ENCODE peak calls at places on chromosomes 6 and 20, in six cellular contexts. H is ascending aorta; W is naive thymus-derived CD8-positive, alpha-beta T cell; F is stimulated activated naive B cell treated with anti-CD40 and anti-IgM and Interleukin-4, amounts not matched to agents 10 μg/mL and 1 μg/mL and 100 μg/mL, for 72 hours; A is stimulated activated CD8-positive, alpha-beta memory T cell treated with anti-CD3 and anti-CD28 coated beads, Interleukin-2, amount 100 ng/mL, for 1 hour; J is memory B cell. Q is an unnamed sample.

GRCh38 chr6:131660195-131660594 is 23.1 kb downstream of the ENPP3 start:
- DNase-seq in H (no peak), W (no peak), F (no peak), A (no peak), J (no peak), Q (no peak)

GRCh38 chr6:34151321-34152041 is 5.6 kb upstream of the GRM4 start:
- DNase-seq in H (no peak), W (no peak), F (no peak), A (no peak), J (no peak), Q (no peak)

GRCh38 chr20:47181056-47181862 is 175.2 kb downstream of the ZMYND8 start:
- DNase-seq in H (no peak), W (no peak), F (peak), A (no peak), J (no peak), Q (peak)

GRCh38 chr6:43635387-43636311 is at the start of gene MAD2L1BP:
- DNase-seq in H (peak), W (peak), F (peak), A (peak), J (peak), Q (peak)

GRCh38 chr6:18823782-18824386 is 436.7 kb downstream of the RNF144B start:
- DNase-seq in H (no peak), W (no peak), F (peak), A (no peak), J (no peak), Q (no peak)

GRCh38 chr20:37841991-37842390 is 60.9 kb upstream of the VSTM2L start:
- DNase-seq in H (no peak), W (no peak), F (no peak), A (no peak), J (no peak), Q (no peak)

GRCh38 chr6:36829919-36830544 is 9.2 kb downstream of the CPNE5 start:
- DNase-seq in H (no peak), W (no peak), F (no peak), A (no peak), J (no peak), Q (no peak)

GRCh38 chr6:122408697-122409458 is 9.4 kb downstream of the HSF2 start:
- DNase-seq in H (no peak), W (peak), F (no peak), A (no peak), J (no peak), Q (no peak)

GRCh38 chr6:21375206-21375605 is 218.3 kb upstream of the SOX4 start:
- DNase-seq in H (no peak), W (no peak), F (no peak), A (no peak), J (no peak), Q (no peak)

GRCh38 chr20:48292806-48293205 is 507.5 kb upstream of the SULF2 start:
- DNase-seq in H (no peak), W (no peak), F (no peak), A (no peak), J (no peak), Q (no peak)

GRCh38 chr20:22288957-22289356 is 295.4 kb downstream of the FOXA2 start:
- DNase-seq in H (no peak), W (no peak), F (no peak), A (no peak), J (no peak), Q (no peak)

GRCh38 chr6:2978923-2979322 is 7.6 kb upstream of the SERPINB6 start:
- DNase-seq in H (no peak), W (no peak), F (no peak), A (no peak), J (no peak), Q (no peak)

GRCh38 chr20:63006611-63007471 is at the start of gene BHLHE23:
- DNase-seq in H (no peak), W (peak), F (no peak), A (no peak), J (peak), Q (no peak)

GRCh38 chr6:150492941-150493340 is 106.7 kb upstream of the PLEKHG1 start:
- DNase-seq in H (no peak), W (no peak), F (no peak), A (no peak), J (no peak), Q (no peak)

GRCh38 chr6:153956807-153957206 is 82.2 kb upstream of the OPRM1 start:
- DNase-seq in H (no peak), W (no peak), F (no peak), A (no peak), J (no peak), Q (no peak)

GRCh38 chr6:121849477-121849876 is 414.0 kb downstream of the GJA1 start:
- DNase-seq in H (no peak), W (peak), F (peak), A (no peak), J (no peak), Q (peak)

Q was measured in hepatic stellate cell.